ENCODE peak calls at places on chromosomes 3 and 15, in eight cellular contexts. F is ascending aorta; J is mesothelial cell of epicardium; M is K562; I is AG04450; E is CD8-positive, alpha-beta T cell; A is GM23338; D is AG09319. U is an unnamed sample.

GRCh38 chr3:97691354-97691753 is 73.2 kb upstream of the ARL6 start:
- DNase-seq in J (no peak), I (no peak), A (no peak), M (no peak), F (no peak), E (no peak), D (no peak), U (no peak)

GRCh38 chr3:73228425-73228824 is 167.0 kb downstream of the EBLN2 start:
- DNase-seq in A (no peak), F (no peak), D (no peak), J (no peak), I (no peak), E (no peak), M (no peak), U (no peak)

GRCh38 chr3:30704931-30705890 is 98.8 kb downstream of the TGFBR2 start:
- DNase-seq in I (no peak), E (no peak), F (no peak), A (no peak), D (no peak), M (no peak), J (no peak), U (no peak)

GRCh38 chr15:84749111-84749991 is 959 bp downstream of the ZNF592 start:
- DNase-seq in F (peak; percentile 68), I (no peak), D (no peak), A (peak; percentile 49), M (peak; percentile 64), J (peak; percentile 38), E (peak; percentile 38), U (peak; percentile 62)

GRCh38 chr3:143676021-143676420 is 172.2 kb downstream of the SLC9A9 start:
- DNase-seq in F (no peak), M (no peak), D (no peak), A (no peak), I (no peak), J (no peak), E (no peak), U (no peak)

GRCh38 chr3:184409331-184409926 is 29.6 kb downstream of the CHRD start:
- DNase-seq in F (no peak), J (no peak), A (no peak), E (no peak), M (no peak), D (no peak), I (no peak), U (no peak)

GRCh38 chr15:88076246-88076645 is 180.3 kb downstream of the NTRK3 start:
- DNase-seq in I (no peak), E (no peak), J (no peak), M (no peak), A (no peak), F (no peak), D (no peak), U (no peak)

GRCh38 chr3:102189564-102190339 is 245.1 kb upstream of the ZPLD1 start:
- DNase-seq in M (no peak), E (no peak), A (no peak), F (no peak), I (no peak), J (no peak), D (no peak), U (no peak)

GRCh38 chr15:99014803-99015676 is 7.4 kb upstream of the PGPEP1L start:
- DNase-seq in I (no peak), J (peak; percentile 80), E (peak; percentile 18), M (peak; percentile 51), D (peak; percentile 16), F (peak; percentile 78), A (peak; percentile 88), U (peak; percentile 53)

GRCh38 chr3:54773251-54773650 is 154.6 kb downstream of the LRTM1 start:
- DNase-seq in I (no peak), E (no peak), D (no peak), F (no peak), J (no peak), M (no peak), A (no peak), U (no peak)

GRCh38 chr3:63386568-63386967 is 108.5 kb downstream of the SYNPR start:
- DNase-seq in E (no peak), F (no peak), I (no peak), M (no peak), J (no peak), A (peak; percentile 41), D (no peak), U (no peak)

GRCh38 chr3:48157950-48158376 is 30.3 kb downstream of the CDC25A start:
- DNase-seq in D (peak; percentile 36), M (peak; percentile 86), J (peak; percentile 67), F (peak; percentile 78), I (peak; percentile 33), E (peak; percentile 47), A (peak; percentile 87), U (peak; percentile 60)

DNA sequence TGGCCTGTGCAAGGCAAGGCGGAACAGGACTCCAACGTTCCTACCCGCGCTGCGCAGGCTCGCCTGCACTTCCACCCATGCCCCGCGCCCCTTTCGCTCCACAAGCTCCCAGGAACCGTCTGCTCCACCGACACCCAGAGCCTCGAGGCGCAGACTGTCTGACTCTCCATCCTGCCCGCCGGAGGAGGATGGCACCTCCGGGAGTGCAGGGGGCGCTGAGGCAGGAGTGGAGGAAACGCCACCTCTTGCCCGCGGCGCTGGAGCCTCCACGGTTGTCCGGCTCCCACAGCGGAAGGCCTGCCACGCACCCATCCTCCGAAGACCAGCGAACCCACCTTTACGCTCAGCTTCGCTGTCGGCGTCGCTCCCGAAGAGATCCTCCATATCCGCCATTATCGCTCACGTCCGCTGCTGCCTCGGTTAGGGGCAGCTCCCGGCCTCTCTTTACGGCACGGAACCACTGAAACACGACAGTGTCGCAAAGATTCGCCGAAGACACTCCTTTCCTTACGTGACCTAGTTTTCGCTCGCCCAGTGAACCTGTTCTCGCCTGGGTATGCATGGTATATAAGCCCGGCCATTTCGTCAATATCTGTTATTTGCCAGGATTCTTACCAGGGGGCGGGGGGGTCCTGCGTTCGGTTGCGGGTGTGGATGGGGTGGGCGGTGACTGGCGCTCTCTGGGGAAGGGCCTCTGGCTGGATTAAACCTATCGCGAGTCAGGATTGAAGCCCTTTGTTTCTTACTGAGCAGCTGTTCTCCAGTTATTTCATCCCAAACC is at the start of gene LEO1:
- DNase-seq in D (peak; percentile 96), E (peak; percentile 85), F (peak; percentile 95), I (peak; percentile 97), J (peak; percentile 85), M (peak; percentile 96), A (peak; percentile 100), U (peak; percentile 91)
- TF ChIP-seq CTCF in D (peak; percentile 55), E (peak; percentile 26), F (peak; percentile 56), I (peak; percentile 51), J (no peak), M (peak; percentile 34), A (peak; percentile 35), U (peak; percentile 50)

DNA sequence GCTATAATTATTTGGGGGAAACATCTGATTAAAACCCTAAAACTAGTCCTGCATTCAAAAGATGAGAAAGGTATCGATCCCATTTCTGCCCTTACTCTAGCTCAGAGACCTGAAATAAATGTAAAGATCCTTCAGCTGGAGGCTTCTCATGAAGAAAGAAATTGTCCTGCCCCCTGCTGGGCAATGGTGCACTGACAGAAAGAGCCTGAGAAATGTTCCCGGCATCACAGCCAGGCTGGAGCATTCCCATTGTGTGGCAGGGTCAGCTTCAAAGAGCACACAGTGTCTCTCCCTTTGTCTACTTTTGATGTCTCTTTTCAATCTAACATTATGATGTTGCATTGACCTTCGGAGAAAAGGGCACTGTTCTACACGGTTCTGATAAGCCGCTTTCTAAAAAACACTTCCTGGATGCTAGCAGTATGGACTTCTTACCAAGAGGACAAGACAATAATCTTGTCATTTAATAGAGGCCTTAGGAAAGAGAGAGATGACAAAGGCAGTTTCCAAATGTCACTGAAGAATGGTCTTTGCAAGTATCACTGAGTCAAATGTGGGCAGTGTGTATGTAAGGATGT is 287.5 kb downstream of the MAGI1 start:
- DNase-seq in I (no peak), A (peak; percentile 92), D (no peak), F (no peak), E (no peak), M (peak; percentile 59), J (peak; percentile 59), U (peak; percentile 18)
- TF ChIP-seq CTCF in I (peak; percentile 78), A (peak; percentile 76), D (peak; percentile 70), F (peak; percentile 49), E (no peak), M (peak; percentile 67), J (peak; percentile 72), U (peak; percentile 63)

DNA sequence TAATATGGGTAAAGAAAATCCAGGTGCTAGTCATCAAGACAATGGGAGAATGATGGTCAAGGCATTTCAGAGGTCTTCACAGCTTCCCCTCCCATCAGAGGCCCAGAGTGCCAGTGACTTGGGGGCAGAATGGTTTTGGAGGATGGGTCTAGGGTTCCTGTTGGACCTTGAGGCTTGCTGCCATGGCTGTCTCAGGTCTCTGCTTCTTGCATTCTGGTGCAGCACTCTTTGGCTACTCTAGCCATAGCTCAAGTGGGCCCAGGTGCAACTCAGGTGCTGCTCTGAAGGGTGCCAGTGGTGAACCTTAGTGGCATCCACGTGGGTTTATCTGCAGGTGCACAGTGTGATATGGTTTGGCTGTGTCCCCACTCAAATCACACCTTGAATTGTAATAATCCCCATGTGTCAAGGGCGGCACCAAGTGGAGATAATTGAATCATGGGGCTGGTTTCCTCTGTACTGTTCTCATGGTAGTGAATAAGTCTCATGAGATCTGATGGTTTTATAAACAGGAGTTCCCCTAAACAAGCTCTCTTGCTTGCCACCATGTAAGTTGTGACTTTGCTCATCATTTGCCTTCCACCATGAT is 48.5 kb upstream of the PEX5L start:
- DNase-seq in F (no peak), M (no peak), I (no peak), D (no peak), A (no peak), J (no peak), E (no peak), U (peak; percentile 22)
- TF ChIP-seq CTCF in F (no peak), M (no peak), I (no peak), D (no peak), A (peak; percentile 17), J (no peak), E (no peak), U (peak; percentile 34)

GRCh38 chr3:133277813-133278212 is 122.0 kb upstream of the BFSP2 start:
- DNase-seq in A (no peak), E (no peak), I (no peak), M (no peak), F (no peak), J (no peak), D (no peak), U (no peak)

GRCh38 chr3:133276594-133276993 is 123.3 kb upstream of the BFSP2 start:
- DNase-seq in I (no peak), F (no peak), D (no peak), M (no peak), E (no peak), J (no peak), A (peak; percentile 60), U (no peak)

GRCh38 chr3:133273346-133273745 is 126.5 kb upstream of the BFSP2 start:
- DNase-seq in A (no peak), E (no peak), F (no peak), D (no peak), M (no peak), I (no peak), J (no peak), U (no peak)

GRCh38 chr3:133271491-133271890 is 128.4 kb upstream of the BFSP2 start:
- DNase-seq in F (no peak), I (peak; percentile 16), J (no peak), A (peak; percentile 43), M (no peak), E (no peak), D (no peak), U (no peak)

DNA sequence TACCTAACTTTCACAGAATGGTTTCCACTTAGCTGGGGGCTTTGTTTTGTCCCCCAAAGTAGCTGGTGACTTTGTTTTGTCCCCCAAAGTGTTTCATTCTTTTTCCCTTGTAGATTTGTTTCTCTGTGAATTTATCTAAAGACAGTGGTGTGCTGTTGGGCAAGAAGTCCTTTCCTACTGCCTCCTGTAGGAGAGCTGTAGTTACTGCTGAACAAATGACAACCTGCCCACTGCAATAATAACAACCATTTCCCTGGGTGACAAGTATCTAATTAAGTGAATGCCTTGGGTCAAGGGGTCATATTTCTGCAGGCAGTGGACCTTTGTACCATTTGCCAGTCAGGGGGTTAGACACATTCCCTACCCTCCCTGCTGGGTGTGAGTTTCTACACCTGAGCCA is 125.4 kb upstream of the BFSP2 start:
- DNase-seq in M (no peak), J (no peak), E (no peak), A (peak; percentile 38), F (no peak), I (no peak), D (no peak), U (no peak)
- TF ChIP-seq CTCF in M (peak; percentile 19), J (no peak), E (no peak), A (peak; percentile 52), F (no peak), I (no peak), D (no peak), U (no peak)